ENCODE peak calls at places on chromosome 12, in seven cellular contexts. Z is Karpas-422; I is CD4-positive, alpha-beta T cell; T is breast epithelium; R is cardiac muscle cell; M is CD4-positive, CD25-positive, alpha-beta regulatory T cell; W is HepG2. H is an unnamed sample.

GRCh38 chr12:43402431-43402830 is 149.6 kb downstream of the ADAMTS20 start:
- DNase-seq in Z (no peak), I (no peak), T (no peak), R (no peak), M (no peak), W (no peak), H (no peak)

GRCh38 chr12:96014932-96015599 is 18.9 kb upstream of the HAL start:
- DNase-seq in Z (no peak), I (no peak), T (no peak), R (peak; percentile 30), M (no peak), W (no peak), H (no peak)

GRCh38 chr12:19810213-19810612 is 370.9 kb downstream of the AEBP2 start:
- DNase-seq in Z (no peak), I (no peak), T (no peak), R (peak; percentile 32), M (no peak), W (no peak), H (no peak)

GRCh38 chr12:84599539-84599938 is 313.1 kb downstream of the SLC6A15 start:
- DNase-seq in Z (no peak), I (no peak), T (no peak), R (no peak), M (no peak), W (no peak), H (no peak)

GRCh38 chr12:116659771-116660481 is 77.9 kb downstream of the SPRING1 start:
- DNase-seq in Z (no peak), I (no peak), T (no peak), R (peak; percentile 28), M (no peak), W (no peak), H (no peak)

GRCh38 chr12:118773956-118774723 is 207.2 kb upstream of the SRRM4 start:
- DNase-seq in Z (no peak), I (no peak), T (no peak), R (no peak), M (no peak), W (no peak), H (no peak)

GRCh38 chr12:30882706-30883105 is 43.8 kb upstream of the TSPAN11 start:
- DNase-seq in Z (no peak), I (no peak), T (no peak), R (peak; percentile 22), M (no peak), W (no peak), H (no peak)

GRCh38 chr12:26153421-26154154 is 28.8 kb upstream of the BHLHE41 start:
- DNase-seq in Z (no peak), I (no peak), T (no peak), R (peak; percentile 92), M (no peak), W (peak; percentile 75), H (peak; percentile 74)

GRCh38 chr12:112837629-112838191 is 46.2 kb downstream of the RPH3A start:
- DNase-seq in Z (no peak), I (no peak), T (no peak), R (peak; percentile 42), M (no peak), W (peak; percentile 14), H (no peak)

GRCh38 chr12:68786929-68787328 is 21.0 kb upstream of the MDM2 start:
- DNase-seq in Z (peak; percentile 9), I (no peak), T (no peak), R (no peak), M (no peak), W (peak; percentile 56), H (no peak)

GRCh38 chr12:51926718-51927117 is 19.4 kb downstream of the ACVRL1 start:
- DNase-seq in Z (peak; percentile 83), I (peak; percentile 57), T (peak; percentile 52), R (peak; percentile 66), M (peak; percentile 17), W (peak; percentile 23), H (no peak)

GRCh38 chr12:11885261-11886038 is 185.3 kb upstream of the BCL2L14 start:
- DNase-seq in Z (no peak), I (no peak), T (no peak), R (peak; percentile 72), M (no peak), W (peak; percentile 94), H (no peak)

GRCh38 chr12:57727758-57728395 is 10.7 kb downstream of the AGAP2 start:
- DNase-seq in Z (no peak), I (peak; percentile 27), T (no peak), R (no peak), M (no peak), W (no peak), H (no peak)

GRCh38 chr12:3202734-3203446 is 125.7 kb downstream of the TSPAN9 start:
- DNase-seq in Z (peak; percentile 84), I (peak; percentile 66), T (peak; percentile 72), R (peak; percentile 52), M (peak; percentile 16), W (peak; percentile 28), H (no peak)

DNA sequence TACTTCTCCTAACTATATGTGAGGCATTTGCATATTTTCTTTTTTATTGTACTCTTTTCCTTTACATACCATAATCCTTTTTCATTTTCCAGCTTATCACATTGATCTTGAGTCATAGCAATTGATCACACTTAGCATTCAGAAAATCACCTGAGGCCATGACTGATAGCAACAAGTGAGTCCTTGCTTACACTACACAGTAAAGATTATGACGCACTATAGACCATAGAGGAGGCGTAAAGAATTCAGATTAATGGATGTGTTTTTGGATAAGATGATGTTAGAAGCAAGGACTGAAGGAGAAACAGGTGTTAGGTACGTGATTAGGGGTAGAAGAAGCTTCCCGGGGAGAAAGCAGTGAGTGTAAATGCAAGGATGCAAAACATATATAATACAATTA is 637.7 kb downstream of the ETNK1 start:
- DNase-seq in Z (no peak), I (no peak), T (no peak), R (no peak), M (no peak), W (no peak), H (no peak)
- H3K9me3 ChIP-seq in Z (no peaks in the 10 kb centered on the region), I (no peaks in the 10 kb centered on the region), T (no peaks in the 10 kb centered on the region), R (no peaks in the 10 kb centered on the region), M (no peaks in the 10 kb centered on the region), W (no peaks in the 10 kb centered on the region), H (no peaks in the 10 kb centered on the region)

GRCh38 chr12:131131077-131131807 is 177.5 kb downstream of the ADGRD1 start:
- DNase-seq in Z (no peak), I (no peak), T (no peak), R (no peak), M (no peak), W (no peak), H (peak; percentile 48)
- H3K9me3 ChIP-seq in Z (no peaks in the 10 kb centered on the region), I (no peaks in the 10 kb centered on the region), T (no peaks in the 10 kb centered on the region), R (no peaks in the 10 kb centered on the region), M (no peaks in the 10 kb centered on the region), W (no peaks in the 10 kb centered on the region), H (no peaks in the 10 kb centered on the region)

GRCh38 chr12:132351751-132352495 is 22.5 kb upstream of the GALNT9 start:
- DNase-seq in Z (no peak), I (no peak), T (no peak), R (no peak), M (no peak), W (no peak), H (no peak)

GRCh38 chr12:132354211-132354981 is 25.0 kb upstream of the GALNT9 start:
- DNase-seq in Z (no peak), I (no peak), T (no peak), R (peak; percentile 4), M (no peak), W (no peak), H (no peak)

GRCh38 chr12:132353811-132354210 is 24.4 kb upstream of the GALNT9 start:
- DNase-seq in Z (no peak), I (no peak), T (no peak), R (no peak), M (no peak), W (no peak), H (no peak)

GRCh38 chr12:132354982-132355680 is 25.7 kb upstream of the GALNT9 start:
- DNase-seq in Z (no peak), I (no peak), T (no peak), R (no peak), M (no peak), W (no peak), H (no peak)

DNA sequence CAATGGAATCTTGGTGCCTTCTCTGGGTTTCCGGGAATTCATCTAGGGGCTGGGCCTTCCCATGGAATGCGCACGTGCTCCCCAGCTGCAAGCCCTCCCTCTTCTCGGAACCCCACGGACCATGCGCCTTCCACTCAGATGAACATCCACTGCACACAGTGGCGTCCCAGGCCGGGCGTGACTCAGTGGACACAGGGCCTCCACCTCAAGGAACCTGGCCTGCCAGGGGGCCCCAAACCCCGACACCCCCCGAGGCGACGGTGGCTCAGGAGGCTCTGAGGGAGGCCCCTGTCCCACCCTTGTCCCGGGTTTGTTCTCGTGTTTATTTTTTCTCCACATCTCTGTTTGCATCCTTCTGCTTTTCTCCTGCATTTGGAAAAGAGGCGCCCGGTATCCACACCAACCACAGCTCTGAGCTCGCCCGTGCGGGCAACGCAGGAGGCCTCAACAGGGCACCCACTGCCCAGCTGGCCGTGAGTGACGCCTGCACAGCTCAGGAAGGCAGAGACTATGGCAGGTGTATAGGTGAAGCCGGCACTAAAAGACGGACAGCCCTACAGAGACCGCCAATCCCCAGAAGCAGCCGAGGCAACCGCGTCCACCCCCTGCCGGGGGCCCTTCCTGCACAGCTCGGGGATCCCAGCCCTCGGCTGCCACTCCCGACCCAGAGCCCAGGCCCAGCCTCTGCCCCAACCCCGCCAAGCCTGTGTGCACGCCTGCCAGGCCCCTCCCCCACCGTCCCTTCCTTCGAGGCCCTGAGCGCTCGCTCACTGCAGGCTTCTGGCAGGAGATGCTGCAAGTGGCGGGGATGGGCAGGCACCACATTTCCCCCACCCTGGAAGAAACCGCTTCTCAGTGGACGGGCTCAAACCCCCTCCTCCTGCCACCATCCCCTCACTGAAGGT is 23.8 kb upstream of the GALNT9 start:
- DNase-seq in Z (no peak), I (no peak), T (no peak), R (no peak), M (no peak), W (no peak), H (no peak)
- H3K9me3 ChIP-seq in Z (no peaks in the 10 kb centered on the region), I (no peaks in the 10 kb centered on the region), T (no peaks in the 10 kb centered on the region), R (no peaks in the 10 kb centered on the region), M (no peaks in the 10 kb centered on the region), W (no peaks in the 10 kb centered on the region), H (no peaks in the 10 kb centered on the region)

GRCh38 chr12:21330682-21331253 is 3.9 kb downstream of the SLCO1A2 start:
- DNase-seq in Z (peak; percentile 57), I (no peak), T (no peak), R (no peak), M (no peak), W (no peak), H (no peak)

GRCh38 chr12:21334771-21335325 is at the start of gene SLCO1A2:
- DNase-seq in Z (no peak), I (no peak), T (no peak), R (no peak), M (no peak), W (no peak), H (no peak)

GRCh38 chr12:21337453-21337852 is 2.7 kb upstream of the SLCO1A2 start:
- DNase-seq in Z (no peak), I (no peak), T (no peak), R (no peak), M (no peak), W (no peak), H (no peak)

GRCh38 chr12:21336656-21337055 is 1.9 kb upstream of the SLCO1A2 start:
- DNase-seq in Z (no peak), I (no peak), T (no peak), R (no peak), M (no peak), W (peak; percentile 29), H (no peak)

DNA sequence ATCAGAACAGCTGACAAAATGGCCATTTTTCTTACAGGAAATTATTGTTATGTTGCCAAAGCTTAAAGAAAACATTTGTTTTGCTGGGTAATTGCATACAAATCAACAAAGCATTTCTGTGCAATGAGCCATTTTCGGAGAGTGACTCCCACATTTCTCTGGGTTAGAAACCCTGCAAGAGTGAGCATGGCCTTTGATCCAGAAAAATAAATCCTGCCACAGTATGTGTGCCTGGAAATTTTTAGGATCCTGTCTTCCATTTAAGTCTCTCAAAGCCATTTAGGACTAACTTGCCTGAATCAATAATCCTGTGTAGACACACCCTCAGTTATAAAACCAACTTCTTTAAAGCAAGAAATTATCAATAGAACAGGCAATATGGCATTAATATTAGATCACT is 617 bp downstream of the SLCO1A2 start:
- DNase-seq in Z (no peak), I (no peak), T (no peak), R (no peak), M (no peak), W (no peak), H (no peak)
- H3K9me3 ChIP-seq in Z (peaks cover 14% of the 10 kb centered on the region), I (no peaks in the 10 kb centered on the region), T (no peaks in the 10 kb centered on the region), R (no peaks in the 10 kb centered on the region), M (no peaks in the 10 kb centered on the region), W (peaks cover 32% of the 10 kb centered on the region), H (no peaks in the 10 kb centered on the region)

H was measured in ascending aorta.